ENCODE peak calls at places on chromosomes 5 and 9, in eight cellular contexts. One of them, this sample, is unnamed.

GRCh38 chr5:132253008-132253441 is 4.5 kb upstream of the PDLIM4 start:
- DNase-seq in thyroid gland: no peak
- DNase-seq in HepG2: no peak
- DNase-seq in breast epithelium: peak; percentile 61
- DNase-seq in uterus: no peak
- DNase-seq in A549: no peak
- DNase-seq in stomach: no peak
- DNase-seq in prostate gland: no peak
- DNase-seq in this sample: no peak

GRCh38 chr9:34759432-34760134 is 49.6 kb upstream of the CCL21 start:
- DNase-seq in thyroid gland: no peak
- DNase-seq in HepG2: no peak
- DNase-seq in breast epithelium: no peak
- DNase-seq in uterus: no peak
- DNase-seq in A549: no peak
- DNase-seq in stomach: no peak
- DNase-seq in prostate gland: no peak
- DNase-seq in this sample: no peak

GRCh38 chr5:157464518-157465171 is 4.6 kb downstream of the NIPAL4 start:
- DNase-seq in thyroid gland: peak; percentile 53
- DNase-seq in HepG2: no peak
- DNase-seq in breast epithelium: no peak
- DNase-seq in uterus: peak; percentile 88
- DNase-seq in A549: peak; percentile 69
- DNase-seq in stomach: peak; percentile 35
- DNase-seq in prostate gland: peak; percentile 63
- DNase-seq in this sample: no peak

GRCh38 chr9:9112001-9112725 is 1312.6 kb upstream of the DMAC1 start:
- DNase-seq in thyroid gland: no peak
- DNase-seq in HepG2: no peak
- DNase-seq in breast epithelium: no peak
- DNase-seq in uterus: no peak
- DNase-seq in A549: no peak
- DNase-seq in stomach: no peak
- DNase-seq in prostate gland: no peak
- DNase-seq in this sample: no peak

GRCh38 chr9:37705787-37706186 is 47.8 kb upstream of the TRMT10B start:
- DNase-seq in thyroid gland: peak; percentile 5
- DNase-seq in HepG2: no peak
- DNase-seq in breast epithelium: no peak
- DNase-seq in uterus: no peak
- DNase-seq in A549: no peak
- DNase-seq in stomach: no peak
- DNase-seq in prostate gland: no peak
- DNase-seq in this sample: no peak

GRCh38 chr5:149667084-149667826 is 62.9 kb upstream of the PPARGC1B start:
- DNase-seq in thyroid gland: no peak
- DNase-seq in HepG2: peak; percentile 25
- DNase-seq in breast epithelium: no peak
- DNase-seq in uterus: no peak
- DNase-seq in A549: peak; percentile 62
- DNase-seq in stomach: no peak
- DNase-seq in prostate gland: no peak
- DNase-seq in this sample: no peak

GRCh38 chr9:109506097-109506712 is 8.1 kb upstream of the PTPN3 start:
- DNase-seq in thyroid gland: peak; percentile 18
- DNase-seq in HepG2: peak; percentile 89
- DNase-seq in breast epithelium: peak; percentile 6
- DNase-seq in uterus: no peak
- DNase-seq in A549: no peak
- DNase-seq in stomach: no peak
- DNase-seq in prostate gland: no peak
- DNase-seq in this sample: no peak

GRCh38 chr9:107486674-107487520 is 2.7 kb downstream of the KLF4 start:
- DNase-seq in thyroid gland: no peak
- DNase-seq in HepG2: no peak
- DNase-seq in breast epithelium: no peak
- DNase-seq in uterus: peak; percentile 31
- DNase-seq in A549: no peak
- DNase-seq in stomach: peak; percentile 27
- DNase-seq in prostate gland: no peak
- DNase-seq in this sample: no peak

GRCh38 chr5:157198277-157199058 is 17.8 kb downstream of the ITK start:
- DNase-seq in thyroid gland: no peak
- DNase-seq in HepG2: no peak
- DNase-seq in breast epithelium: no peak
- DNase-seq in uterus: no peak
- DNase-seq in A549: no peak
- DNase-seq in stomach: peak; percentile 29
- DNase-seq in prostate gland: no peak
- DNase-seq in this sample: no peak

GRCh38 chr5:159713773-159714172 is 202.5 kb upstream of the ADRA1B start:
- DNase-seq in thyroid gland: no peak
- DNase-seq in HepG2: no peak
- DNase-seq in breast epithelium: no peak
- DNase-seq in uterus: no peak
- DNase-seq in A549: no peak
- DNase-seq in stomach: no peak
- DNase-seq in prostate gland: no peak
- DNase-seq in this sample: no peak

GRCh38 chr5:37837101-37838032 is 2.5 kb downstream of the GDNF start:
- DNase-seq in thyroid gland: peak; percentile 64
- DNase-seq in HepG2: no peak
- DNase-seq in breast epithelium: peak; percentile 35
- DNase-seq in uterus: peak; percentile 52
- DNase-seq in A549: peak; percentile 71
- DNase-seq in stomach: peak; percentile 61
- DNase-seq in prostate gland: peak; percentile 51
- DNase-seq in this sample: no peak

GRCh38 chr5:77957931-77958476 is 181.9 kb upstream of the TBCA start:
- DNase-seq in thyroid gland: no peak
- DNase-seq in HepG2: no peak
- DNase-seq in breast epithelium: no peak
- DNase-seq in uterus: no peak
- DNase-seq in A549: no peak
- DNase-seq in stomach: no peak
- DNase-seq in prostate gland: no peak
- DNase-seq in this sample: no peak

GRCh38 chr5:172335721-172336120 is 52.2 kb upstream of the UBTD2 start:
- DNase-seq in thyroid gland: no peak
- DNase-seq in HepG2: no peak
- DNase-seq in breast epithelium: no peak
- DNase-seq in uterus: no peak
- DNase-seq in A549: no peak
- DNase-seq in stomach: no peak
- DNase-seq in prostate gland: no peak
- DNase-seq in this sample: no peak

GRCh38 chr9:136304981-136305380 is 1.1 kb upstream of the CCDC187 start:
- DNase-seq in thyroid gland: no peak
- DNase-seq in HepG2: no peak
- DNase-seq in breast epithelium: no peak
- DNase-seq in uterus: no peak
- DNase-seq in A549: no peak
- DNase-seq in stomach: no peak
- DNase-seq in prostate gland: no peak
- DNase-seq in this sample: no peak

GRCh38 chr5:141767671-141768070 is 85.6 kb upstream of the ARAP3 start:
- DNase-seq in thyroid gland: no peak
- DNase-seq in HepG2: no peak
- DNase-seq in breast epithelium: no peak
- DNase-seq in uterus: no peak
- DNase-seq in A549: no peak
- DNase-seq in stomach: no peak
- DNase-seq in prostate gland: no peak
- DNase-seq in this sample: no peak

GRCh38 chr5:141772281-141772680 is 90.3 kb upstream of the ARAP3 start:
- DNase-seq in thyroid gland: no peak
- DNase-seq in HepG2: no peak
- DNase-seq in breast epithelium: no peak
- DNase-seq in uterus: peak; percentile 32
- DNase-seq in A549: no peak
- DNase-seq in stomach: no peak
- DNase-seq in prostate gland: no peak
- DNase-seq in this sample: no peak

GRCh38 chr5:141773779-141774531 is 91.9 kb upstream of the ARAP3 start:
- DNase-seq in thyroid gland: no peak
- DNase-seq in HepG2: no peak
- DNase-seq in breast epithelium: no peak
- DNase-seq in uterus: no peak
- DNase-seq in A549: no peak
- DNase-seq in stomach: no peak
- DNase-seq in prostate gland: no peak
- DNase-seq in this sample: no peak

GRCh38 chr5:141771562-141771961 is 89.5 kb upstream of the ARAP3 start:
- DNase-seq in thyroid gland: no peak
- DNase-seq in HepG2: no peak
- DNase-seq in breast epithelium: no peak
- DNase-seq in uterus: peak; percentile 45
- DNase-seq in A549: no peak
- DNase-seq in stomach: no peak
- DNase-seq in prostate gland: no peak
- DNase-seq in this sample: no peak

DNA sequence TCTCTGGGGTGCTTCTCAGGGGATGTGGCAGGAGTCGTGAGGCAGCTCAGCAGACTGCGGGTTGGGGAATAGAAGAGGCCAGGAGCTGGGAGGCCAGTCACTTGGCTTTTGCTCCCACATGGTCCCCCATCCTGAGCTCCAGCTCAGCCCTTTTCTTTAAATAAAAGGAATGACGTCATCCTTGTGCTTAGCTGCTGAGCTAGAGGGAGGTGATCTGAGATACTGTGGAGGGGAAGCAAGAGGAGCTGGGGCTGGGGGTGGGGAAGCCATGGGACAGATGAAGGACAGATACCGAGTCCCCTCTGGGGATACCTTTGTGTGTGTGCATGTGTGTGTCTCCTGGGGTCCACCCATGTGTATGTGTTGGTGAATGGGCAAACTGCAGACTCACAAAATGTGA is 89.0 kb upstream of the ARAP3 start:
- DNase-seq in thyroid gland: no peak
- DNase-seq in HepG2: no peak
- DNase-seq in breast epithelium: no peak
- DNase-seq in uterus: no peak
- DNase-seq in A549: no peak
- DNase-seq in stomach: no peak
- DNase-seq in prostate gland: no peak
- DNase-seq in this sample: no peak
- H3K4me1 ChIP-seq in thyroid gland: no peaks in the 10 kb centered on the region
- H3K4me1 ChIP-seq in HepG2: no peaks in the 10 kb centered on the region
- H3K4me1 ChIP-seq in breast epithelium: no peaks in the 10 kb centered on the region
- H3K4me1 ChIP-seq in uterus: no peaks in the 10 kb centered on the region
- H3K4me1 ChIP-seq in A549: no peaks in the 10 kb centered on the region
- H3K4me1 ChIP-seq in stomach: no peaks in the 10 kb centered on the region
- H3K4me1 ChIP-seq in prostate gland: no peaks in the 10 kb centered on the region
- H3K4me1 ChIP-seq in this sample: no peaks in the 10 kb centered on the region

GRCh38 chr5:177006265-177006972 is at the start of gene UIMC1:
- DNase-seq in thyroid gland: peak; percentile 93
- DNase-seq in HepG2: peak; percentile 82
- DNase-seq in breast epithelium: peak; percentile 81
- DNase-seq in uterus: peak; percentile 88
- DNase-seq in A549: peak; percentile 73
- DNase-seq in stomach: peak; percentile 93
- DNase-seq in prostate gland: peak; percentile 84
- DNase-seq in this sample: peak; percentile 70
- TF ChIP-seq POLR2A in thyroid gland: no peak
- TF ChIP-seq POLR2A in HepG2: peak; percentile 63
- TF ChIP-seq POLR2A in breast epithelium: peak; percentile 45
- TF ChIP-seq POLR2A in uterus: peak; percentile 8
- TF ChIP-seq POLR2A in A549: peak; percentile 25
- TF ChIP-seq POLR2A in stomach: no peak
- TF ChIP-seq POLR2A in prostate gland: peak; percentile 28
- TF ChIP-seq POLR2A in this sample: peak; percentile 13

GRCh38 chr9:94630281-94630680 is 9.0 kb downstream of the FBP1 start:
- DNase-seq in thyroid gland: no peak
- DNase-seq in HepG2: no peak
- DNase-seq in breast epithelium: no peak
- DNase-seq in uterus: no peak
- DNase-seq in A549: no peak
- DNase-seq in stomach: peak; percentile 64
- DNase-seq in prostate gland: no peak
- DNase-seq in this sample: no peak

GRCh38 chr9:94631599-94631998 is 7.7 kb downstream of the FBP1 start:
- DNase-seq in thyroid gland: no peak
- DNase-seq in HepG2: no peak
- DNase-seq in breast epithelium: no peak
- DNase-seq in uterus: no peak
- DNase-seq in A549: no peak
- DNase-seq in stomach: no peak
- DNase-seq in prostate gland: no peak
- DNase-seq in this sample: no peak

GRCh38 chr9:94632736-94633135 is 6.6 kb downstream of the FBP1 start:
- DNase-seq in thyroid gland: no peak
- DNase-seq in HepG2: no peak
- DNase-seq in breast epithelium: no peak
- DNase-seq in uterus: no peak
- DNase-seq in A549: no peak
- DNase-seq in stomach: no peak
- DNase-seq in prostate gland: no peak
- DNase-seq in this sample: no peak

GRCh38 chr9:94627287-94627686 is 12.0 kb downstream of the FBP1 start:
- DNase-seq in thyroid gland: no peak
- DNase-seq in HepG2: no peak
- DNase-seq in breast epithelium: no peak
- DNase-seq in uterus: no peak
- DNase-seq in A549: no peak
- DNase-seq in stomach: no peak
- DNase-seq in prostate gland: no peak
- DNase-seq in this sample: no peak

GRCh38 chr9:94630833-94631232 is 8.5 kb downstream of the FBP1 start:
- DNase-seq in thyroid gland: peak; percentile 44
- DNase-seq in HepG2: no peak
- DNase-seq in breast epithelium: peak; percentile 28
- DNase-seq in uterus: no peak
- DNase-seq in A549: no peak
- DNase-seq in stomach: peak; percentile 67
- DNase-seq in prostate gland: peak; percentile 73
- DNase-seq in this sample: no peak
- H3K4me3 ChIP-seq in thyroid gland: no peak overlapping the region
- H3K4me3 ChIP-seq in HepG2: no peak overlapping the region
- H3K4me3 ChIP-seq in breast epithelium: no peak overlapping the region
- H3K4me3 ChIP-seq in uterus: no peak overlapping the region
- H3K4me3 ChIP-seq in A549: no peak overlapping the region
- H3K4me3 ChIP-seq in stomach: peak overlapping the region; percentile 5
- H3K4me3 ChIP-seq in prostate gland: no peak overlapping the region
- H3K4me3 ChIP-seq in this sample: no peak overlapping the region

GRCh38 chr9:125428060-125428481 is 166.4 kb downstream of the GAPVD1 start:
- DNase-seq in thyroid gland: no peak
- DNase-seq in HepG2: no peak
- DNase-seq in breast epithelium: no peak
- DNase-seq in uterus: no peak
- DNase-seq in A549: peak; percentile 31
- DNase-seq in stomach: peak; percentile 36
- DNase-seq in prostate gland: no peak
- DNase-seq in this sample: no peak
- H3K4me1 ChIP-seq in thyroid gland: no peaks in the 10 kb centered on the region
- H3K4me1 ChIP-seq in HepG2: peaks cover 59% of the 10 kb centered on the region
- H3K4me1 ChIP-seq in breast epithelium: no peaks in the 10 kb centered on the region
- H3K4me1 ChIP-seq in uterus: no peaks in the 10 kb centered on the region
- H3K4me1 ChIP-seq in A549: no peaks in the 10 kb centered on the region
- H3K4me1 ChIP-seq in stomach: no peaks in the 10 kb centered on the region
- H3K4me1 ChIP-seq in prostate gland: no peaks in the 10 kb centered on the region
- H3K4me1 ChIP-seq in this sample: no peaks in the 10 kb centered on the region

GRCh38 chr5:180290568-180291233 is 1.2 kb downstream of the MAPK9 start:
- DNase-seq in thyroid gland: no peak
- DNase-seq in HepG2: no peak
- DNase-seq in breast epithelium: no peak
- DNase-seq in uterus: no peak
- DNase-seq in A549: no peak
- DNase-seq in stomach: no peak
- DNase-seq in prostate gland: no peak
- DNase-seq in this sample: no peak
- TF ChIP-seq POLR2A in thyroid gland: no peak
- TF ChIP-seq POLR2A in HepG2: no peak
- TF ChIP-seq POLR2A in breast epithelium: no peak
- TF ChIP-seq POLR2A in uterus: no peak
- TF ChIP-seq POLR2A in A549: no peak
- TF ChIP-seq POLR2A in stomach: no peak
- TF ChIP-seq POLR2A in prostate gland: no peak
- TF ChIP-seq POLR2A in this sample: no peak

This sample was measured in esophagus squamous epithelium.